ENCODE peak calls at places on chromosomes 11 and 22, in four cellular contexts. J, Z, Y and W are unnamed samples.
A peak's percentile ranks its signal among the peaks of the same experiment; 100 is the strongest.

GRCh38 chr11:94049351-94049750 is 28.2 kb downstream of the HEPHL1 start:
- DNase-seq in Y (no peak), J (no peak), Z (no peak), W (no peak)

GRCh38 chr11:18590573-18590972 is 2.0 kb upstream of the UEVLD start:
- DNase-seq in Y (peak; percentile 13), Z (no peak), J (no peak), W (no peak)

GRCh38 chr11:87097582-87097981 is 59.8 kb downstream of the TMEM135 start:
- DNase-seq in Z (peak; percentile 64), J (no peak), Y (peak; percentile 62), W (peak; percentile 87)

GRCh38 chr11:12270215-12270797 is 107.1 kb upstream of the PARVA start:
- DNase-seq in Y (no peak), Z (no peak), J (no peak), W (peak; percentile 13)

GRCh38 chr11:130706572-130706971 is 209.7 kb downstream of the SNX19 start:
- DNase-seq in Z (no peak), Y (no peak), J (no peak), W (no peak)

GRCh38 chr11:11979487-11980117 is 28.8 kb downstream of the DKK3 start:
- DNase-seq in Z (no peak), J (no peak), Y (no peak), W (no peak)

GRCh38 chr22:30444632-30445437 is 19.3 kb downstream of the MTFP1 start:
- DNase-seq in J (no peak), Y (peak; percentile 91), Z (peak; percentile 82), W (peak; percentile 41)

GRCh38 chr22:22425783-22426624 is 82.5 kb downstream of the ZNF280B start:
- DNase-seq in J (no peak), Y (no peak), Z (peak; percentile 31), W (peak; percentile 63)

GRCh38 chr11:95451682-95452081 is 220.7 kb upstream of the SESN3 start:
- DNase-seq in Z (no peak), Y (no peak), J (no peak), W (no peak)

DNA sequence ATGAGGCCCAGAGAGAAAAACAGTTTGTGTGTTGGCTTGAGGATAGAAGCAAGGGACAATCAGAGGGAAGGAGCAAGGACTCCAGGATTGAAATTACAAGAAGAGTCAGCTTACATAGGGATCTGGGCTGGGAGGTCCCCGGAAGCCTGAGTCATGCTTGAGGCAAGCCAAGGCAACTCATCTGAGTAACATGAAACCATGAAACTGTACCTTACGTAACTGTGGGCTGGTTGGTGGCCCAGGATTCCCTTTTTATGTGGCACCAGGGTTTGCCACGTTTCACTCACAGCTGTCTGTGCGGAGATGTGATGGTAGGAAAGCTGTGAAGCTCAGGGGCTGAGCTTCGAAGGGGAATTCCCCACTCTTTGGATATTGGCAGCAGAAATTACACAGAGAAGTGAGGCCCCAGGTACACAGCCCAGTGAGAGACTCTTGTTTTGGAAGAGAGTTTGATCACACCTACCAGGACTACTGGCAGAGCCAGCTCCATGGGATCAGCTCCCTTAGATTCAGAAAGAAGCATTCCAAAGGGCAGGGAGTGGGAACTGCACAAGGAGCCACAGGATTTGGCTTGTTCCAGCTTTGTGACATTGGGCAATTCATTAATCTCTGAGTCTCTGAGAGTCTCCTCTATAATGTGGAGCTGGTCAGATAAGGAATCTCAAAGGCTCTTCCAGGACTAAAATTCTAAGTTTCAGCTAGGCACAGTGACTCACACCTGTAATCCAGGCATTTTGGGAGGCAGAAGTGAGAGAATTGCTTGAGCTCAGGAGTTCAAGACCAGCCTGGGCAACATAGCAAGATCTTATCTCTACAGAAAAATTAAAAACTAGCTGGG is 7.8 kb downstream of the SLC5A1 start:
- DNase-seq in Z (peak; percentile 30), Y (no peak), J (peak; percentile 63), W (peak; percentile 20)
- TF ChIP-seq HDAC6 in Z (no peak), Y (no peak), J (no peak), W (no peak)

DNA sequence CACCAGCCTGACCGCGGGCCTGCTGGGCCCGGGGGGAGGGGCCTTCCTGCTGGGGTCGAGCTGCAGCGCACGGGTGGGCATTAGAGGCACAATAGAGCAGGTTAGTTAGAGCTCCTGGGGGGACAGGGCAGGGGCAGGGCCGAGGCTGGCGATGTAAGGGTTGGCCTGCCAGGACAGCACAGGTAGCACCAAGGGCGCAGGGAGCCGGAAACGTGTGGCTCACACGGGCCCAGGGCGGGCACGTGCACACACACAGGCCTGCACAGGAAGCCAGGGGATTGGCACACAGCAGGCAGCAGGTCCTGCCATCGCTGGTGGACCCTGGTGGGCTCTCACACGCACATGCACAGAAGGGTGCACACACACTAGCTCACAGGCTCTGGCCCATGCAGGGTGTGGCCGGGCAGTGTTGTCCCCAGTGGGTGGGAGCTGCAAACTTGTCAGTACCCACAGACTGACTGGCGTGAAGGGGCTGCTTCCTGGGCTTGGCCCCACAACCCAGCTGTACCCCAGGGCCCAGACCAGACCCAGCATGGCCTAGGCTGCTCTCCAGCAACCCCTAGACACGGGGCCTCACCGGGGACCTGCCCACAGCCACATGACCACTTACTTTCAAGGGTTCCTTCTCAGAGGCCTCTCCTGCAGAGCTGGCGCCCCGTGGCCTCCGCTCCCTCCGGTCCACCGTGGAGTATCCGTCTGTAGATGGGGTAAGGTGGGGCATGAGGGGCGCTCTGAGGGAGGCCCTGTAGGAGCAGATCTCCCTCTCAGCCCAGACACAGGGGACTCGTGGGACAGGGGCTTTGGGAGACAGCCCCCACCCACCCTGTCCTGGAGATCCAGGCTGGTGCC is 29.9 kb upstream of the TXNRD2 start:
- DNase-seq in Z (no peak), Y (no peak), J (no peak), W (no peak)
- TF ChIP-seq HDAC6 in Z (no peak), Y (no peak), J (no peak), W (no peak)

DNA sequence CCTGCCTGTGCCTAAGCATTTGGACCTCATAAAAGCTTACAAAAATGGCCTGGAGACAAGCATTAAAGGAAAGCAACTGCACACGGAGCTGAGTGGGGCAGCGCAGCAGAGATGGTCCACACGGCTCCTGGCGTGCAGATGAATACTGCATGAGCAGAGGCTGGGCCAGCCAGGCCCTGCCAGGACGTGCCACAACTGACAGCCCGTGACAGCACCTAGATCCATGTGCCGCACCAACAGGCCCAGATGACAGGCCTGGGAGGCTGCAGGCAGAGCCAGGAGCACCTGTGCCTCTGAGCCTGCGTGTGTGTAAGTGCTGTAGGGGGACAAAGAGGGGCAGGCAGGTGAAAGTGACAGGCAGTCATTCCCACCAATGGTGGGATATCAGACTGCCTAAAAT is 33.4 kb downstream of the MICAL3 start:
- DNase-seq in J (no peak), Z (no peak), Y (no peak), W (no peak)
- TF ChIP-seq HDAC6 in J (no peak), Z (no peak), Y (no peak), W (no peak)

DNA sequence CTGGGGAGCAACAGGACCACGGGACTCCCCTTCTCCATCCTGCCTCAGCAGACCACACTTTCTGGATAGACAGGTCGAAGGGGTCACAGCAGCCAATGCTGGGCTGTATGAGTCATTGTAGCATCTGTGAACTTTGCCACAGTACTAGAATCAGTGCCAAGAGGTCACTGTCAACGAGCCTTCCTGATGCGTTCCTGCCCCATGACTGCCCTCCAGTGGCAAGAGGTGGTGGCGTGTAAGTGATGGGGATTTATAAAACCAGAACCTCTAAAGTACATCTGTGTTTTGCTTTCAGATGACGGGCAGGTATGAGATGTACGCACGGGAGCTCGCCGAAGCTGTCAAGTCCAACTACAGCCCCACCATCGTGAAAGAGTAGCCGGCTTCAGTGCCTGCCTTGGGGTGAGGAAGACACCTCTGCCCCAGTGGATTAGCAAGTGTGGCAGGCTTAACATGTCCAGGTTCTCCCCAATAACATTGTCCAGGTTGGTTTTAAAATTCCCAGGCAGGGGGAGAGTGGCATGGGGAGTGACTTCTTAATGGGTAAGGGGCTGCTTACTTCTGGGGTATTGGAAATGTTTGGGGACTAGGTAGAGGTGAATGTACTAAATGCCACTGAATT is 29.4 kb downstream of the GUCD1 start:
- DNase-seq in Z (peak; percentile 77), Y (peak; percentile 91), J (peak; percentile 62), W (peak; percentile 92)
- TF ChIP-seq HDAC6 in Z (no peak), Y (no peak), J (no peak), W (no peak)

GRCh38 chr11:387193-387793 is 6.7 kb upstream of the PKP3 start:
- DNase-seq in J (no peak), Z (no peak), Y (no peak), W (no peak)
- TF ChIP-seq HDAC6 in J (no peak), Z (no peak), Y (no peak), W (no peak)

GRCh38 chr11:70109006-70109405 is 30.9 kb downstream of the ANO1 start:
- DNase-seq in Z (no peak), J (no peak), Y (no peak), W (no peak)
- TF ChIP-seq HDAC6 in Z (no peak), J (no peak), Y (no peak), W (no peak)